ENCODE peak calls at places on chromosomes 4 and X, in six cellular contexts. N is fibroblast of pulmonary artery; K is AG10803; Z is fibroblast of the aortic adventitia; P is sigmoid colon; F is CD8-positive, alpha-beta memory T cell. S is an unnamed sample.

GRCh38 chrX:24428518-24428917 is 36.6 kb upstream of the PDK3 start:
- DNase-seq in N (no peak), K (no peak), Z (no peak), P (no peak), F (no peak), S (no peak)

GRCh38 chr4:188719794-188720193 is 580.6 kb downstream of the TRIML1 start:
- DNase-seq in N (no peak), K (no peak), Z (no peak), P (no peak), F (no peak), S (no peak)

GRCh38 chrX:67613366-67613765 is 69.5 kb downstream of the AR start:
- DNase-seq in N (peak; percentile 20), K (peak; percentile 28), Z (no peak), P (no peak), F (no peak), S (peak; percentile 15)

GRCh38 chr4:117093581-117093980 is 8.2 kb upstream of the TRAM1L1 start:
- DNase-seq in N (peak; percentile 11), K (peak; percentile 2), Z (no peak), P (no peak), F (no peak), S (no peak)

GRCh38 chr4:155696226-155696625 is 29.6 kb downstream of the GUCY1A1 start:
- DNase-seq in N (no peak), K (no peak), Z (no peak), P (no peak), F (no peak), S (no peak)

GRCh38 chrX:13697976-13698375 is 9.0 kb downstream of the RAB9A start:
- DNase-seq in N (no peak), K (no peak), Z (no peak), P (no peak), F (no peak), S (no peak)

GRCh38 chr4:568351-568652 is 7.8 kb downstream of the TMEM271 start:
- DNase-seq in N (no peak), K (no peak), Z (no peak), P (no peak), F (no peak), S (no peak)

GRCh38 chr4:155690044-155690837 is 23.6 kb downstream of the GUCY1A1 start:
- DNase-seq in N (no peak), K (no peak), Z (no peak), P (no peak), F (no peak), S (no peak)

GRCh38 chrX:135572436-135572835 is 52.0 kb downstream of the INTS6L start:
- DNase-seq in N (peak; percentile 5), K (peak; percentile 0), Z (peak; percentile 10), P (no peak), F (no peak), S (peak; percentile 1)

GRCh38 chr4:40132816-40133215 is 64.0 kb upstream of the RHOH start:
- DNase-seq in N (no peak), K (no peak), Z (no peak), P (no peak), F (no peak), S (no peak)

GRCh38 chrX:10506781-10507180 is 113.6 kb downstream of the MID1 start:
- DNase-seq in N (peak; percentile 69), K (no peak), Z (peak; percentile 43), P (no peak), F (no peak), S (peak; percentile 49)

GRCh38 chrX:71111141-71111843 is at the start of gene IL2RG:
- DNase-seq in N (no peak), K (no peak), Z (no peak), P (no peak), F (peak; percentile 60), S (no peak)

GRCh38 chrX:134676440-134676839 is 18.2 kb upstream of the PLAC1 start:
- DNase-seq in N (peak; percentile 83), K (peak; percentile 78), Z (peak; percentile 79), P (no peak), F (no peak), S (no peak)

GRCh38 chrX:71227370-71228062 is 4.5 kb downstream of the GJB1 start:
- DNase-seq in N (no peak), K (no peak), Z (no peak), P (no peak), F (no peak), S (no peak)

GRCh38 chr4:104424368-104424921 is 70.2 kb downstream of the CXXC4 start:
- DNase-seq in N (no peak), K (no peak), Z (no peak), P (no peak), F (no peak), S (peak; percentile 11)

GRCh38 chrX:53682885-53683555 is 3.5 kb downstream of the HUWE1 start:
- DNase-seq in N (peak; percentile 62), K (peak; percentile 48), Z (peak; percentile 59), P (peak; percentile 65), F (peak; percentile 6), S (peak; percentile 59)

GRCh38 chr4:1770245-1770644 is 22.8 kb upstream of the FGFR3 start:
- DNase-seq in N (no peak), K (no peak), Z (no peak), P (no peak), F (no peak), S (no peak)

GRCh38 chr4:152352645-152353116 is 183.2 kb downstream of the FBXW7 start:
- DNase-seq in N (peak; percentile 98), K (peak; percentile 98), Z (peak; percentile 98), P (peak; percentile 85), F (no peak), S (peak; percentile 73)

GRCh38 chr4:76011700-76012387 is 4.5 kb upstream of the CXCL9 start:
- DNase-seq in N (peak; percentile 72), K (peak; percentile 78), Z (peak; percentile 84), P (no peak), F (no peak), S (no peak)

GRCh38 chrX:15215366-15215765 is 54.5 kb downstream of the ASB9 start:
- DNase-seq in N (no peak), K (no peak), Z (no peak), P (no peak), F (no peak), S (no peak)

GRCh38 chr4:13942936-13943335 is 315.4 kb upstream of the BOD1L1 start:
- DNase-seq in N (no peak), K (no peak), Z (no peak), P (no peak), F (no peak), S (no peak)

GRCh38 chr4:86846921-86847320 is 2.3 kb downstream of the SLC10A6 start:
- DNase-seq in N (peak; percentile 25), K (peak; percentile 76), Z (peak; percentile 86), P (no peak), F (no peak), S (no peak)

GRCh38 chr4:89995006-89995405 is 100.4 kb downstream of the MMRN1 start:
- DNase-seq in N (no peak), K (no peak), Z (no peak), P (no peak), F (no peak), S (no peak)
- H3K4me3 ChIP-seq in N (no peak overlapping the region), K (no peak overlapping the region), Z (no peak overlapping the region), P (no peak overlapping the region), F (no peak overlapping the region), S (no peak overlapping the region)

GRCh38 chr4:39047691-39048090 is 14.3 kb upstream of the KLHL5 start:
- DNase-seq in N (peak; percentile 49), K (no peak), Z (peak; percentile 39), P (no peak), F (no peak), S (peak; percentile 56)
- H3K4me3 ChIP-seq in N (peak overlapping the region; percentile 9), K (no peak overlapping the region), Z (no peak overlapping the region), P (no peak overlapping the region), F (no peak overlapping the region), S (no peak overlapping the region)

GRCh38 chrX:33205321-33205720 is 6.0 kb downstream of the DMD start:
- DNase-seq in N (no peak), K (no peak), Z (no peak), P (no peak), F (no peak), S (no peak)
- H3K4me3 ChIP-seq in N (no peak overlapping the region), K (no peak overlapping the region), Z (peak overlapping the region; percentile 4), P (peak overlapping the region; percentile 46), F (no peak overlapping the region), S (no peak overlapping the region)

GRCh38 chr4:121690001-121690400 is 6.8 kb downstream of the ANXA5 start:
- DNase-seq in N (peak; percentile 53), K (peak; percentile 68), Z (peak; percentile 58), P (no peak), F (no peak), S (peak; percentile 39)
- H3K4me3 ChIP-seq in N (peak overlapping the region; percentile 19), K (peak overlapping the region; percentile 33), Z (peak overlapping the region; percentile 10), P (no peak overlapping the region), F (no peak overlapping the region), S (no peak overlapping the region)

GRCh38 chr4:20418865-20419451 is 167.3 kb downstream of the SLIT2 start:
- DNase-seq in N (peak; percentile 88), K (peak; percentile 82), Z (peak; percentile 89), P (no peak), F (no peak), S (peak; percentile 31)
- H3K4me3 ChIP-seq in N (peak overlapping the region; percentile 52), K (peak overlapping the region; percentile 48), Z (peak overlapping the region; percentile 48), P (peak overlapping the region; percentile 40), F (peak overlapping the region; percentile 35), S (no peak overlapping the region)